ENCODE peak calls at places on chromosomes 16 and 17, in eight cellular contexts. One of them, this sample, is unnamed. For H3K36me3, the result is how much of the 10 kb centered on the place peaks cover.

GRCh38 chr16:68894714-68895113 is 51.4 kb downstream of the TANGO6 start:
- DNase-seq in effector memory CD4-positive, alpha-beta T cell: no peak
- DNase-seq in mucosa of descending colon: no peak
- DNase-seq in WERI-Rb-1: peak
- DNase-seq in CD8-positive, alpha-beta memory T cell: no peak
- DNase-seq in colonic mucosa: no peak
- DNase-seq in testis: no peak
- DNase-seq in esophagus squamous epithelium: no peak
- DNase-seq in this sample: no peak

GRCh38 chr17:10094806-10095205 is 103.6 kb downstream of the GAS7 start:
- DNase-seq in esophagus squamous epithelium: no peak
- DNase-seq in WERI-Rb-1: no peak
- DNase-seq in testis: no peak
- DNase-seq in colonic mucosa: no peak
- DNase-seq in CD8-positive, alpha-beta memory T cell: no peak
- DNase-seq in mucosa of descending colon: no peak
- DNase-seq in effector memory CD4-positive, alpha-beta T cell: no peak
- DNase-seq in this sample: no peak

GRCh38 chr16:79677799-79678525 is 77.4 kb upstream of the MAF start:
- DNase-seq in CD8-positive, alpha-beta memory T cell: no peak
- DNase-seq in mucosa of descending colon: no peak
- DNase-seq in effector memory CD4-positive, alpha-beta T cell: no peak
- DNase-seq in esophagus squamous epithelium: no peak
- DNase-seq in testis: no peak
- DNase-seq in colonic mucosa: no peak
- DNase-seq in WERI-Rb-1: no peak
- DNase-seq in this sample: peak

GRCh38 chr17:20203021-20203420 is 193.9 kb downstream of the SPECC1 start:
- DNase-seq in mucosa of descending colon: no peak
- DNase-seq in effector memory CD4-positive, alpha-beta T cell: no peak
- DNase-seq in CD8-positive, alpha-beta memory T cell: no peak
- DNase-seq in esophagus squamous epithelium: no peak
- DNase-seq in WERI-Rb-1: no peak
- DNase-seq in colonic mucosa: no peak
- DNase-seq in testis: no peak
- DNase-seq in this sample: no peak

GRCh38 chr16:69848635-69849545 is 86.8 kb downstream of the WWP2 start:
- DNase-seq in testis: peak
- DNase-seq in mucosa of descending colon: peak
- DNase-seq in effector memory CD4-positive, alpha-beta T cell: no peak
- DNase-seq in CD8-positive, alpha-beta memory T cell: no peak
- DNase-seq in WERI-Rb-1: peak
- DNase-seq in esophagus squamous epithelium: no peak
- DNase-seq in colonic mucosa: peak
- DNase-seq in this sample: no peak

GRCh38 chr16:52350031-52350430 is 196.9 kb downstream of the TOX3 start:
- DNase-seq in effector memory CD4-positive, alpha-beta T cell: no peak
- DNase-seq in mucosa of descending colon: no peak
- DNase-seq in WERI-Rb-1: no peak
- DNase-seq in CD8-positive, alpha-beta memory T cell: no peak
- DNase-seq in esophagus squamous epithelium: no peak
- DNase-seq in testis: no peak
- DNase-seq in colonic mucosa: no peak
- DNase-seq in this sample: no peak

GRCh38 chr16:56451753-56452689 is 667 bp downstream of the OGFOD1 start:
- DNase-seq in esophagus squamous epithelium: no peak
- DNase-seq in colonic mucosa: peak
- DNase-seq in effector memory CD4-positive, alpha-beta T cell: no peak
- DNase-seq in mucosa of descending colon: peak
- DNase-seq in CD8-positive, alpha-beta memory T cell: no peak
- DNase-seq in testis: peak
- DNase-seq in WERI-Rb-1: no peak
- DNase-seq in this sample: no peak

GRCh38 chr16:78183886-78184553 is 84.6 kb downstream of the WWOX start:
- DNase-seq in effector memory CD4-positive, alpha-beta T cell: no peak
- DNase-seq in colonic mucosa: no peak
- DNase-seq in esophagus squamous epithelium: no peak
- DNase-seq in CD8-positive, alpha-beta memory T cell: no peak
- DNase-seq in mucosa of descending colon: no peak
- DNase-seq in testis: no peak
- DNase-seq in WERI-Rb-1: no peak
- DNase-seq in this sample: no peak

GRCh38 chr17:29573558-29573870 is 5.0 kb downstream of the TP53I13 start:
- DNase-seq in mucosa of descending colon: no peak
- DNase-seq in CD8-positive, alpha-beta memory T cell: no peak
- DNase-seq in testis: no peak
- DNase-seq in effector memory CD4-positive, alpha-beta T cell: no peak
- DNase-seq in esophagus squamous epithelium: no peak
- DNase-seq in colonic mucosa: no peak
- DNase-seq in WERI-Rb-1: no peak
- DNase-seq in this sample: no peak

GRCh38 chr17:46977348-46977747 is 1.7 kb downstream of the RPRML start:
- DNase-seq in testis: peak
- DNase-seq in effector memory CD4-positive, alpha-beta T cell: no peak
- DNase-seq in colonic mucosa: peak
- DNase-seq in mucosa of descending colon: peak
- DNase-seq in esophagus squamous epithelium: no peak
- DNase-seq in WERI-Rb-1: peak
- DNase-seq in CD8-positive, alpha-beta memory T cell: no peak
- DNase-seq in this sample: no peak

DNA sequence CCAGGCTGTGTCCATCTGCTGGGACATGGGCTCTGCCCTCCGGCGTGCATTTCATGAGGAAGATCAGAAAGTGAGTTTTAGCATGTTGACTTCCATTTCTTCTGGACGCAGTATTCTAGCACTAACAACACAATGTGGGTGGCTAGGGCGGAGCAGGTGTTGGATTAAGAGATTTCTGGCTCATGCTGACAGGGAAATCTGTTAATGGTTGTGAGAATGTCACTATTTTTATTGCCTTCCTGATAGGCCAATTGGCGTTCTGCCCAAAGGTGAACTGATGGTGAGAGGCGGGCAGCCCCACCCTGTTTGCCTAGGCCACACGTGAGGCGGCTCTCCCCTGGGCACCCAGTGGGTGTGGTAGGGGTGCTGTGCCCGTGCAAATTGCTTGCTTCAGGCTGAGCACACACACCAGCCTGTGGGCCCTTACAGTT is 30.8 kb downstream of the PGS1 start:
- DNase-seq in CD8-positive, alpha-beta memory T cell: no peak
- DNase-seq in mucosa of descending colon: peak
- DNase-seq in effector memory CD4-positive, alpha-beta T cell: no peak
- DNase-seq in WERI-Rb-1: peak
- DNase-seq in colonic mucosa: peak
- DNase-seq in esophagus squamous epithelium: no peak
- DNase-seq in testis: no peak
- DNase-seq in this sample: no peak
- H3K4me3 ChIP-seq in CD8-positive, alpha-beta memory T cell: no peak
- H3K4me3 ChIP-seq in mucosa of descending colon: no peak
- H3K4me3 ChIP-seq in effector memory CD4-positive, alpha-beta T cell: no peak
- H3K4me3 ChIP-seq in WERI-Rb-1: no peak
- H3K4me3 ChIP-seq in colonic mucosa: no peak
- H3K4me3 ChIP-seq in esophagus squamous epithelium: no peak
- H3K4me3 ChIP-seq in testis: no peak
- H3K4me3 ChIP-seq in this sample: no peak

DNA sequence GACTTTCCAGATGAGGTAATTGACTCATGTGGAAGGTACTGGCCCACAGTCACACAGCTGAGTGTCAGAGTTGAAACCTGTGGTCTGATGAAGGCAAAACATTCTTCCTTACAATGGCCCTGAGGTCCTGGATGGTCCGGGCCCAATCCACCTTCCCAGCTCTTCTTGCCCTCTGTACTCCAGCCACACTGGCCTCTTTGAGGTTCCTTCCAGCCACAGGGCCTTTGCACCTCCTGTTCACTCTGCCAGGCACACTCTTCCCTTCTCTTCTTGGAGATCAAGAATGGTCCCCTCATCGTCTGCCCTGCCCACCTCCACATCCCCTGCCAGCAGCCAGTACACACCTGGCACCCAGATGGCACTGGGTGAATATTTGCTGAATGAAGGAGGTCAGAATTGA is 6.5 kb upstream of the PEMT start:
- DNase-seq in esophagus squamous epithelium: no peak
- DNase-seq in testis: no peak
- DNase-seq in WERI-Rb-1: no peak
- DNase-seq in CD8-positive, alpha-beta memory T cell: no peak
- DNase-seq in effector memory CD4-positive, alpha-beta T cell: no peak
- DNase-seq in mucosa of descending colon: no peak
- DNase-seq in colonic mucosa: no peak
- DNase-seq in this sample: no peak
- H3K36me3 ChIP-seq in esophagus squamous epithelium: under half
- H3K36me3 ChIP-seq in testis: under half
- H3K36me3 ChIP-seq in WERI-Rb-1: under half
- H3K36me3 ChIP-seq in CD8-positive, alpha-beta memory T cell: under half
- H3K36me3 ChIP-seq in effector memory CD4-positive, alpha-beta T cell: under half
- H3K36me3 ChIP-seq in mucosa of descending colon: under half
- H3K36me3 ChIP-seq in colonic mucosa: under half
- H3K36me3 ChIP-seq in this sample: under half

DNA sequence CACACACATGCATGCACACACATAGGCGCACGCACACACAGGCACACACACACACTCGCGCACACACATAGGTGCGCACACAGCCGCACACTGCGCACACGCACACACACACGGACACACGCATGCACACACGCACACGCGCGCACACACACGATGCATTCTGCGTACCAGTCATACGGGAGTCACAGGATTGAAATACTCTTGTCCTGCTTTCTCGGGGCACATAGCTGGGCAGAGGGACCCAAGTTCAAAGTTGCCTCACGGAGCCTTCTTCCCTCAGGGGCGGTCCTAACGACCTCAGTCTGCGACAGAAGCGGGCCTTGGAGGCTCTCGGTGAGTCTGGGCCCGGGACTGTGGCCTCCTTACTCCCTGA is 56.0 kb downstream of the MRM1 start:
- DNase-seq in colonic mucosa: no peak
- DNase-seq in mucosa of descending colon: no peak
- DNase-seq in WERI-Rb-1: no peak
- DNase-seq in testis: no peak
- DNase-seq in CD8-positive, alpha-beta memory T cell: no peak
- DNase-seq in effector memory CD4-positive, alpha-beta T cell: no peak
- DNase-seq in esophagus squamous epithelium: no peak
- DNase-seq in this sample: no peak
- H3K4me3 ChIP-seq in colonic mucosa: peak
- H3K4me3 ChIP-seq in mucosa of descending colon: no peak
- H3K4me3 ChIP-seq in WERI-Rb-1: no peak
- H3K4me3 ChIP-seq in testis: peak
- H3K4me3 ChIP-seq in CD8-positive, alpha-beta memory T cell: no peak
- H3K4me3 ChIP-seq in effector memory CD4-positive, alpha-beta T cell: peak
- H3K4me3 ChIP-seq in esophagus squamous epithelium: peak
- H3K4me3 ChIP-seq in this sample: no peak

GRCh38 chr16:23395732-23396131 is 57.3 kb downstream of the COG7 start:
- DNase-seq in CD8-positive, alpha-beta memory T cell: no peak
- DNase-seq in effector memory CD4-positive, alpha-beta T cell: no peak
- DNase-seq in colonic mucosa: no peak
- DNase-seq in WERI-Rb-1: peak
- DNase-seq in testis: no peak
- DNase-seq in mucosa of descending colon: no peak
- DNase-seq in esophagus squamous epithelium: no peak
- DNase-seq in this sample: no peak
- H3K36me3 ChIP-seq in CD8-positive, alpha-beta memory T cell: under half
- H3K36me3 ChIP-seq in effector memory CD4-positive, alpha-beta T cell: half or more
- H3K36me3 ChIP-seq in colonic mucosa: under half
- H3K36me3 ChIP-seq in WERI-Rb-1: under half
- H3K36me3 ChIP-seq in testis: under half
- H3K36me3 ChIP-seq in mucosa of descending colon: under half
- H3K36me3 ChIP-seq in esophagus squamous epithelium: half or more
- H3K36me3 ChIP-seq in this sample: half or more

DNA sequence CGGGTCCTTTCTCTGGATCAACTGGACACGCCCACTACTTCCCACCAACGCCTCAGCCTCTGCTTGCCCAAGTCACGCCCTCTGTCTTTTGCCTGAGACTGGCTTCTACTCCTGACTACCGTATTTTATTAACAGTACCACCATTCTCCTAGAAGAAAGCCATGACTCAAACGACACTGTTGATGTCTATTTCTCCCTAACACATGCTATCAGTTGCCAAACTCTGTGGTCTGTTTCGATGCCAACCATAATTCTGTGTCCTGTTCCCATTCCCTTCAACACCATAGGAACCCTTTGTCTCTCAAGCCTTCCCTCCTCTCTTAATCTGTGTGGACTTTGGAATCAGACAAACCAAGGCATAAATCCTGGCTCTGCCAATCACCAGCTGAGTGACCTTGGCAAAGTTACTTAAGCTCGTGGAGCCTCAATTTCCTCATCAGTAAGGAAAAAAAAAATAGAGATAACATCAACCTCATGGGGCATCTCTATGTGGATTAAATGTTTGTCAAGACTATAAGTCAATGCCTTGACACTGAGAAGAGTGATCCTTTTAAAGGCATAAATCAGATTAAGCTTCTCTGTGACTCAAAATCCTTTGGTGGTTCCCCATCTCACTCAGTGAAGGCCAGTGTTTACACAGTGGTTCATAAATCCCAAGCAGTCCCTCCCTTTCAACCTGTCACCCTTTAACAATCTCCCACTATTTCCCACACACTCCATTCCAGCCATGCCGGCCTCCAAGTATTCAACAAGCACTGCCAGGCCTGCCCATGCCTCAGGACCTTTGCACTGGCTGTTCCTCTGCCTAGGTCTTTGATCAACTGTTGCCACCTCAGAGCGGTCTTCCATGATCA is 45.6 kb downstream of the ERN1 start:
- DNase-seq in mucosa of descending colon: peak
- DNase-seq in WERI-Rb-1: peak
- DNase-seq in colonic mucosa: peak
- DNase-seq in esophagus squamous epithelium: no peak
- DNase-seq in effector memory CD4-positive, alpha-beta T cell: no peak
- DNase-seq in CD8-positive, alpha-beta memory T cell: no peak
- DNase-seq in testis: no peak
- DNase-seq in this sample: no peak
- H3K4me3 ChIP-seq in mucosa of descending colon: no peak
- H3K4me3 ChIP-seq in WERI-Rb-1: peak
- H3K4me3 ChIP-seq in colonic mucosa: no peak
- H3K4me3 ChIP-seq in esophagus squamous epithelium: no peak
- H3K4me3 ChIP-seq in effector memory CD4-positive, alpha-beta T cell: no peak
- H3K4me3 ChIP-seq in CD8-positive, alpha-beta memory T cell: no peak
- H3K4me3 ChIP-seq in testis: no peak
- H3K4me3 ChIP-seq in this sample: no peak

GRCh38 chr16:83914091-83914710 is 15.3 kb downstream of the MLYCD start:
- DNase-seq in mucosa of descending colon: no peak
- DNase-seq in CD8-positive, alpha-beta memory T cell: no peak
- DNase-seq in effector memory CD4-positive, alpha-beta T cell: no peak
- DNase-seq in WERI-Rb-1: no peak
- DNase-seq in colonic mucosa: no peak
- DNase-seq in esophagus squamous epithelium: no peak
- DNase-seq in testis: no peak
- DNase-seq in this sample: no peak
- H3K36me3 ChIP-seq in mucosa of descending colon: under half
- H3K36me3 ChIP-seq in CD8-positive, alpha-beta memory T cell: under half
- H3K36me3 ChIP-seq in effector memory CD4-positive, alpha-beta T cell: half or more
- H3K36me3 ChIP-seq in WERI-Rb-1: under half
- H3K36me3 ChIP-seq in colonic mucosa: under half
- H3K36me3 ChIP-seq in esophagus squamous epithelium: half or more
- H3K36me3 ChIP-seq in testis: under half
- H3K36me3 ChIP-seq in this sample: half or more